ENCODE peak calls at places on chromosomes 13 and 19, in eight cellular contexts. E, J, G, F, O, Z, M and W are unnamed samples.

GRCh38 chr13:54949735-54950134 is 1921.1 kb downstream of the OLFM4 start:
- DNase-seq in J (no peak), O (no peak), E (no peak), M (no peak), Z (no peak), F (no peak), G (no peak), W (no peak)

GRCh38 chr19:11382898-11383705 is 1.0 kb downstream of the EPOR start:
- DNase-seq in G (peak), O (no peak), M (peak), E (no peak), Z (peak), F (peak), J (peak), W (no peak)

GRCh38 chr13:28031929-28032328 is 43.4 kb upstream of the URAD start:
- DNase-seq in J (no peak), E (no peak), M (no peak), Z (no peak), G (no peak), F (no peak), O (no peak), W (no peak)

GRCh38 chr13:84446972-84447700 is 564.9 kb upstream of the SLITRK1 start:
- DNase-seq in Z (no peak), F (no peak), O (no peak), G (no peak), M (no peak), E (no peak), J (no peak), W (no peak)

GRCh38 chr13:43133792-43134191 is 110.4 kb downstream of the DNAJC15 start:
- DNase-seq in E (no peak), M (no peak), Z (no peak), F (no peak), J (no peak), G (no peak), O (no peak), W (no peak)

GRCh38 chr13:110617326-110618072 is 2.2 kb downstream of the NAXD start:
- DNase-seq in J (no peak), E (no peak), G (peak), M (no peak), O (peak), F (peak), Z (no peak), W (no peak)

GRCh38 chr19:5826531-5827341 is 12.8 kb downstream of the FUT6 start:
- DNase-seq in J (peak), M (no peak), F (peak), O (no peak), Z (peak), G (peak), E (no peak), W (no peak)

GRCh38 chr19:610801-611505 is 21.3 kb downstream of the HCN2 start:
- DNase-seq in J (peak), M (peak), E (no peak), O (peak), G (peak), F (peak), Z (no peak), W (no peak)

DNA sequence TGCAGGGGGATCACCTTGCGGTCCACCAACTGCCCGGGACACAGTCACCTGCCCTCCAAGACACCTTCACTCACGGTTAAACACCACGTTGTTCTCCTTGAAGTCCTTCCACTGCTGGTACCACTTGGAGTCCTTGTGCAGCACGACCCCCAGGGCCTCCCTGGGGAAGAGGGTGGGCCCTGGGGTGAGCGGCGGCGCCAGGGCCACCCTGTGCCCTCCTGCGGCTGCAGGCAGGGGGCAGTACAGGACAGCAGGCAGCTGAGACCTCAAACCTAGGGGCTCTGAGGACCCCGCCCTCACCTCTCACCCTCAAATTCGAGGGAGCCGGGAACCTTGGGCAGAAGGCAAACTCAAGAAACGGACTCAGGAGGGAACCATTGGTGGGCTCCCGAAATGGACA is 7.5 kb upstream of the CTXN1 start:
- DNase-seq in F (no peak), O (no peak), Z (no peak), E (no peak), J (no peak), G (no peak), M (no peak), W (no peak)
- TF ChIP-seq CTCF in F (no peak), O (peak), Z (no peak), E (no peak), J (no peak), G (no peak), M (no peak), W (peak)

DNA sequence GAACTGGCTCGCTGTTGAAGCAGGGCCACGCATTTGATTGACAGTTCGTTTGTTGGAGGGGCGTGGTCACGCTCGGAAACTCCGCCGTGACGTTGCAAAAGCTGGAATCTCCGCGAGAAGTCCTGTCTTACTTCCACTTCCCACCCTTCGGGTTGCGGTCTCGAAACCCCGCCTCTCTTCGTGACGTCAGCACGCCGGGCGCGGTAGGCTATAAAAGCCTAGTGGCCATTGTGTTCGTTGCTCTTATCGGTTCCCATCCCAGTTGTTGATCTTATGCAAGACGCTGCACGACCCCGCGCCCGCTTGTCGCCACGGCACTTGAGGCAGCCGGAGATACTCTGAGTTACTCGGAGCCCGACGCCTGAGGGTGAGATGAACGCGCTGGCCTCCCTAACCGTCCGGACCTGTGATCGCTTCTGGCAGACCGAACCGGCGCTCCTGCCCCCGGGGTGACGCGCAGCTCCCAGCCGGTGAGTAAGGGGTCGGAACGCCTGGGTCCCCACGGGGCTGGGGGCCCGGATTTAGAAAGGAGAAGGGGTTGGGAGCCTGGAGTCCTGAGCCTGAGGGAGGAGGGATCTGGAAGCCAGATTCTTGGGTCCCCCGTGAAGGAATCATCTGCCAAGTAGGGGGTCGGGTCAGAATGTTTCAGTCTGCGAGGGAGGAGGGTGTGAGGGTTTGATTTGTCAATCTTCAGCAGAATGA is at the start of gene PPP1R15A:
- DNase-seq in M (peak), O (peak), F (peak), Z (peak), J (peak), G (peak), E (peak), W (peak)
- TF ChIP-seq POLR2A in M (peak), O (peak), F (peak), Z (peak), J (peak), G (peak), E (peak), W (peak)

DNA sequence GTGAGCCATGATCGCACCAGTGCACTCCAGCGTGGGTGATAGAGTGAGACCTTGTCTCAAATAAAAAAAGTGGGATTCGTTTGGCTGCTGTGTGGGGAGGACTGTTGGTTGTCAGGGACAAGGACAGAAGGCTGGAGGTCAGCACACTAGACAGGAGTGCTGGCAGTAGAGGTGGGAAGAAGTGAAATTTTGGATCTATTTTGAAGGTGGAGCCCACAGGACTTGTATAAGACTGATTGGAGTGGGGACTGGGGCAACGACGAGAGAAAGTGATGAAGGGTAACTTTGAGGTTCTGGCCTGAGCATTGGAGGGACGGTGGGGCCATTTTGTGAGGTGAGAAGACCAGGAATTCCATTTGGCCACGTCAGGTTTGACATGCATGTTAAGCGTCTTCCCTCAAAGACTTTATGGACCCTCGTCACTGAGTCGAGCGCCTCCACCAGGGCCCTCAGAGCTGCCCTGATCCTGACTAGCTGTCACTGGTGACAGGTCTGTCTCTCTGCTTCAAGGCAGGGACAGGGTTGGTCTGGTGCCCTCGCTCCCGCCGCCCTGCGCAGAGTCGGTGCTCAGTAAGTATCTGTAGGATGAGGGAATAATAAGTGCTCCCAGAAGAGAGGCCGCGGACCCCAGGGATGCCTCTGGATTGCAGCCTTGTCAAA is 673 bp downstream of the CTU1 start:
- DNase-seq in E (no peak), O (peak), Z (peak), M (peak), J (no peak), G (no peak), F (no peak), W (no peak)
- TF ChIP-seq CTCF in E (no peak), O (no peak), Z (no peak), M (no peak), J (no peak), G (no peak), F (no peak), W (no peak)

GRCh38 chr19:16070366-16070990 is 5.8 kb upstream of the TPM4 start:
- DNase-seq in M (peak), Z (peak), J (peak), O (no peak), G (peak), E (peak), F (no peak), W (no peak)
- TF ChIP-seq POLR2A in M (peak), Z (no peak), J (no peak), O (no peak), G (peak), E (no peak), F (no peak), W (no peak)

DNA sequence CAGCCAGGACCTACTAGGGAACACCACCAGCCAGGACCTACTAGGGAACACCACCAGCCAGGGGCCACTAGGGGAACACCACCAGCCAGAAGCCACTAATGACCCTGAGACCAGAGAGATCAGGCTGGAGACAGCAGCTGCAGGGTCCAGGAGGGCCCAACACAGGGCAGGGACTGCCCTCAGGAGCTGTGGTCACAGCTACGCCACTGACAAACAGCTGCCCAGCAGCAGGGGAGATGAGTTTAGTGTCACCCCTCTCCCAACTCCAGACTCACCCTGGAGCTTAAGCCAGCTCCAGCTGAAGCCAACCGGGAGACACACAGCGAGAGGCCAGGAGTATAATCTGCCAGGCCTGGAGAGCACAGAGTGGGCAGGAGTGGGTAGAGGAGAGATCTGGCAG is 25.7 kb downstream of the TUBGCP3 start:
- DNase-seq in O (no peak), F (no peak), E (no peak), G (no peak), Z (no peak), J (no peak), M (no peak), W (no peak)
- TF ChIP-seq CTCF in O (no peak), F (no peak), E (no peak), G (no peak), Z (no peak), J (no peak), M (no peak), W (no peak)

GRCh38 chr13:32414580-32414979 is 13.3 kb downstream of the N4BP2L1 start:
- DNase-seq in J (no peak), E (no peak), Z (no peak), F (no peak), O (no peak), M (no peak), G (no peak), W (no peak)
- TF ChIP-seq POLR2A in J (no peak), E (no peak), Z (no peak), F (no peak), O (no peak), M (no peak), G (no peak), W (no peak)

GRCh38 chr19:48636859-48637448 is at the start of gene DBP:
- DNase-seq in O (no peak), J (peak), F (no peak), M (peak), Z (peak), E (no peak), G (peak), W (no peak)
- TF ChIP-seq CTCF in O (no peak), J (no peak), F (peak), M (peak), Z (no peak), E (no peak), G (peak), W (peak)

GRCh38 chr19:47427241-47428176 is 8.2 kb upstream of the MEIS3 start:
- DNase-seq in E (no peak), Z (peak), O (peak), M (no peak), J (no peak), F (peak), G (peak), W (no peak)
- TF ChIP-seq POLR2A in E (no peak), Z (no peak), O (no peak), M (no peak), J (no peak), F (no peak), G (no peak), W (no peak)

DNA sequence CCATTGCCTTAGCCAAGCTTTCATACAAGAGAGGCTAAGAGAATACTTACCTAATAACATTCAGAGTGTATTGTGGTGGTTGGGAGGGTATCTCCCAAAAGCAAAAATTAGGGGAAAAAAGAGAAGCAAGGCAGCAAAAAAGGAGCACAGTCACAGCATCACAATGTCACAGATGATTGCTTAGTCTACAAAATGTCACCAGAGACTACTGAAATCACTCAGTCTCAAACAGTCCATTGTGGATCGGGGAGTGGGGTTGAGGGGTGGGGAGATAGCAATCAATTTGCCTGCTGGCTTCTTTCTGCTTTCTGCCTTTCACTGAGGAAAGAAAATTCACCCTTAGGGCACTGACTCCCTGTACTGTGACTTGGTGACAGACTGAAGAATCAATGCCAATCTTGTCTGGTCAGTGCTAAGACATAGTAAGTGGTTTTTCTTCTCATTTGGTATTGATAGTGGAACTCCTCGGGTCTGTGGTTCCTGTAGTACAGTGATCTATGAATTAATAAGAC is 2127.1 kb upstream of the PCDH20 start:
- DNase-seq in Z (no peak), O (no peak), E (no peak), M (no peak), F (no peak), G (no peak), J (no peak), W (no peak)
- TF ChIP-seq CTCF in Z (no peak), O (no peak), E (no peak), M (no peak), F (no peak), G (no peak), J (no peak), W (no peak)

GRCh38 chr19:55590109-55590508 is 9.2 kb downstream of the FIZ1 start:
- DNase-seq in J (no peak), O (no peak), Z (no peak), E (no peak), G (no peak), F (no peak), M (no peak), W (no peak)

GRCh38 chr19:55584871-55585270 is 4.2 kb upstream of the ZNF579 start:
- DNase-seq in Z (no peak), O (no peak), J (no peak), E (no peak), G (no peak), M (no peak), F (no peak), W (no peak)

GRCh38 chr19:55588738-55589137 is 8.1 kb upstream of the ZNF579 start:
- DNase-seq in F (no peak), G (no peak), O (no peak), M (no peak), E (no peak), Z (no peak), J (no peak), W (no peak)

GRCh38 chr19:55585658-55586339 is 5.2 kb upstream of the ZNF579 start:
- DNase-seq in J (peak), G (peak), Z (no peak), F (peak), O (peak), M (peak), E (no peak), W (no peak)

GRCh38 chr19:55586976-55587668 is 6.5 kb upstream of the ZNF579 start:
- DNase-seq in J (peak), G (peak), Z (peak), F (peak), E (peak), O (peak), M (peak), W (peak)
- TF ChIP-seq POLR2A in J (no peak), G (no peak), Z (no peak), F (no peak), E (no peak), O (no peak), M (no peak), W (no peak)